ENCODE peak calls at places on chromosomes 11 and 22, in four cellular contexts. A is LoVo, H is NCI-H1105 treated with DMSO at 0.1 percent for 48 hours, F is left ventricle myocardium superior. G is an unnamed sample.

GRCh38 chr11:118569670-118570069 is 2.5 kb upstream of the ARCN1 start:
- DNase-seq in H (no peak), A (no peak), F (no peak), G (no peak)

GRCh38 chr11:73384127-73384441 is 7.9 kb downstream of the RELT start:
- DNase-seq in F (no peak), H (no peak), A (no peak), G (no peak)

GRCh38 chr22:39545310-39546063 is 12.9 kb upstream of the RPS19BP1 start:
- DNase-seq in F (peak; percentile 65), A (peak; percentile 57), H (no peak), G (peak; percentile 80)

GRCh38 chr22:19959043-19959586 is 17.5 kb upstream of the TXNRD2 start:
- DNase-seq in H (no peak), A (no peak), F (peak; percentile 89), G (peak; percentile 17)

GRCh38 chr11:60121259-60121658 is 32.8 kb downstream of the MS4A2 start:
- DNase-seq in F (no peak), H (no peak), A (no peak), G (peak; percentile 45)

GRCh38 chr11:39221739-39222138 is 2237.7 kb downstream of the LRRC4C start:
- DNase-seq in H (no peak), F (no peak), A (no peak), G (no peak)

GRCh38 chr11:78940500-78941225 is 366.0 kb upstream of the NARS2 start:
- DNase-seq in A (no peak), F (no peak), H (peak; percentile 99), G (no peak)

GRCh38 chr22:24146190-24146616 is 35.1 kb upstream of the SUSD2 start:
- DNase-seq in A (no peak), F (peak; percentile 57), H (no peak), G (peak; percentile 39)

GRCh38 chr11:9577551-9577950 is 4.1 kb downstream of the WEE1 start:
- DNase-seq in H (no peak), F (no peak), A (no peak), G (no peak)

GRCh38 chr22:31637938-31638618 is 23.9 kb downstream of the PISD start:
- DNase-seq in F (peak; percentile 46), H (no peak), A (no peak), G (peak; percentile 49)

GRCh38 chr11:659532-660085 is 22.5 kb downstream of the DRD4 start:
- DNase-seq in A (no peak), F (no peak), H (no peak), G (no peak)

GRCh38 chr11:116644948-116645305 is 127.9 kb downstream of the BUD13 start:
- DNase-seq in H (no peak), F (no peak), A (no peak), G (peak; percentile 9)

GRCh38 chr11:9264381-9265210 is 554 bp downstream of the DENND5A start:
- DNase-seq in F (peak; percentile 69), H (peak; percentile 34), A (peak; percentile 32), G (peak; percentile 70)

GRCh38 chr11:8021920-8022319 is 34.8 kb downstream of the EIF3F start:
- DNase-seq in H (no peak), A (no peak), F (no peak), G (no peak)

GRCh38 chr11:58561394-58562102 is 14.1 kb downstream of the LPXN start:
- DNase-seq in A (peak; percentile 19), F (no peak), H (no peak), G (no peak)

GRCh38 chr11:20739004-20739612 is 69.7 kb downstream of the NELL1 start:
- DNase-seq in F (no peak), A (no peak), H (no peak), G (no peak)

GRCh38 chr11:19183641-19184040 is 18.1 kb downstream of the CSRP3 start:
- DNase-seq in A (no peak), F (no peak), H (no peak), G (no peak)

GRCh38 chr11:27904358-27905055 is 203.4 kb downstream of the KIF18A start:
- DNase-seq in H (no peak), F (no peak), A (no peak), G (peak; percentile 76)

GRCh38 chr11:47004595-47005033 is 68.1 kb downstream of the CSTPP1 start:
- DNase-seq in H (no peak), A (no peak), F (peak; percentile 77), G (peak; percentile 82)

GRCh38 chr11:48669146-48669545 is 180.6 kb downstream of the OR4A47 start:
- DNase-seq in F (no peak), A (no peak), H (no peak), G (no peak)

GRCh38 chr11:2305140-2305861 is 3.5 kb downstream of the TSPAN32 start:
- DNase-seq in F (peak; percentile 94), H (peak; percentile 55), A (peak; percentile 57), G (peak; percentile 70)

GRCh38 chr11:134158023-134158422 is 65.7 kb downstream of the NCAPD3 start:
- DNase-seq in H (no peak), A (no peak), F (no peak), G (no peak)

GRCh38 chr22:39388261-39389011 is 11.1 kb upstream of the TAB1 start:
- DNase-seq in A (no peak), H (no peak), F (peak; percentile 91), G (peak; percentile 94)

GRCh38 chr22:41197808-41198585 is 7.1 kb upstream of the L3MBTL2 start:
- DNase-seq in H (peak; percentile 72), A (peak; percentile 28), F (peak; percentile 62), G (peak; percentile 70)

GRCh38 chr11:72217856-72218745 is 1.5 kb downstream of the FOLR2 start:
- DNase-seq in H (no peak), F (no peak), A (no peak), G (no peak)